ENCODE peak calls at places on chromosomes 7 and 10, in seven cellular contexts. One of them, this sample, is unnamed. For H3K4me1, the result is how much of the 10 kb centered on the place peaks cover.

GRCh38 chr7:22452142-22452763 is 47.7 kb downstream of the STEAP1B start:
- DNase-seq in effector memory CD4-positive, alpha-beta T cell: no peak
- DNase-seq in left ventricle myocardium inferior: peak
- DNase-seq in IMR-90: no peak
- DNase-seq in CD8-positive, alpha-beta T cell: peak
- DNase-seq in SJSA1: peak
- DNase-seq in esophagus squamous epithelium: no peak
- DNase-seq in this sample: peak

GRCh38 chr7:73999664-74000420 is 28.1 kb upstream of the ELN start:
- DNase-seq in effector memory CD4-positive, alpha-beta T cell: no peak
- DNase-seq in left ventricle myocardium inferior: no peak
- DNase-seq in IMR-90: peak
- DNase-seq in CD8-positive, alpha-beta T cell: no peak
- DNase-seq in SJSA1: peak
- DNase-seq in esophagus squamous epithelium: no peak
- DNase-seq in this sample: no peak

GRCh38 chr7:99141334-99141733 is 2.6 kb downstream of the SMURF1 start:
- DNase-seq in effector memory CD4-positive, alpha-beta T cell: no peak
- DNase-seq in left ventricle myocardium inferior: no peak
- DNase-seq in IMR-90: no peak
- DNase-seq in CD8-positive, alpha-beta T cell: no peak
- DNase-seq in SJSA1: no peak
- DNase-seq in esophagus squamous epithelium: no peak
- DNase-seq in this sample: peak

GRCh38 chr10:8044331-8044907 is 10.1 kb upstream of the GATA3 start:
- DNase-seq in effector memory CD4-positive, alpha-beta T cell: no peak
- DNase-seq in left ventricle myocardium inferior: no peak
- DNase-seq in IMR-90: no peak
- DNase-seq in CD8-positive, alpha-beta T cell: no peak
- DNase-seq in SJSA1: no peak
- DNase-seq in esophagus squamous epithelium: no peak
- DNase-seq in this sample: no peak

GRCh38 chr10:104640339-104641149 is 546 bp upstream of the SORCS3 start:
- DNase-seq in effector memory CD4-positive, alpha-beta T cell: no peak
- DNase-seq in left ventricle myocardium inferior: no peak
- DNase-seq in IMR-90: no peak
- DNase-seq in CD8-positive, alpha-beta T cell: no peak
- DNase-seq in SJSA1: no peak
- DNase-seq in esophagus squamous epithelium: no peak
- DNase-seq in this sample: no peak

GRCh38 chr10:124282326-124282725 is 136.4 kb downstream of the OAT start:
- DNase-seq in effector memory CD4-positive, alpha-beta T cell: no peak
- DNase-seq in left ventricle myocardium inferior: no peak
- DNase-seq in IMR-90: no peak
- DNase-seq in CD8-positive, alpha-beta T cell: no peak
- DNase-seq in SJSA1: no peak
- DNase-seq in esophagus squamous epithelium: no peak
- DNase-seq in this sample: no peak

GRCh38 chr7:72453436-72453835 is 41.3 kb upstream of the CALN1 start:
- DNase-seq in effector memory CD4-positive, alpha-beta T cell: no peak
- DNase-seq in left ventricle myocardium inferior: no peak
- DNase-seq in IMR-90: no peak
- DNase-seq in CD8-positive, alpha-beta T cell: no peak
- DNase-seq in SJSA1: no peak
- DNase-seq in esophagus squamous epithelium: no peak
- DNase-seq in this sample: no peak

GRCh38 chr10:49053053-49053997 is 62.0 kb downstream of the VSTM4 start:
- DNase-seq in effector memory CD4-positive, alpha-beta T cell: no peak
- DNase-seq in left ventricle myocardium inferior: peak
- DNase-seq in IMR-90: no peak
- DNase-seq in CD8-positive, alpha-beta T cell: no peak
- DNase-seq in SJSA1: no peak
- DNase-seq in esophagus squamous epithelium: no peak
- DNase-seq in this sample: no peak

GRCh38 chr7:74521855-74522254 is 68.1 kb downstream of the GTF2IRD1 start:
- DNase-seq in effector memory CD4-positive, alpha-beta T cell: no peak
- DNase-seq in left ventricle myocardium inferior: no peak
- DNase-seq in IMR-90: no peak
- DNase-seq in CD8-positive, alpha-beta T cell: no peak
- DNase-seq in SJSA1: no peak
- DNase-seq in esophagus squamous epithelium: no peak
- DNase-seq in this sample: no peak

GRCh38 chr10:88186335-88186734 is 322.9 kb downstream of the PTEN start:
- DNase-seq in effector memory CD4-positive, alpha-beta T cell: no peak
- DNase-seq in left ventricle myocardium inferior: no peak
- DNase-seq in IMR-90: peak
- DNase-seq in CD8-positive, alpha-beta T cell: no peak
- DNase-seq in SJSA1: no peak
- DNase-seq in esophagus squamous epithelium: no peak
- DNase-seq in this sample: no peak

GRCh38 chr7:45068236-45069023 is 20.3 kb downstream of the NACAD start:
- DNase-seq in effector memory CD4-positive, alpha-beta T cell: no peak
- DNase-seq in left ventricle myocardium inferior: no peak
- DNase-seq in IMR-90: no peak
- DNase-seq in CD8-positive, alpha-beta T cell: no peak
- DNase-seq in SJSA1: no peak
- DNase-seq in esophagus squamous epithelium: no peak
- DNase-seq in this sample: no peak

GRCh38 chr7:106901870-106902441 is 36.9 kb downstream of the PIK3CG start:
- DNase-seq in effector memory CD4-positive, alpha-beta T cell: no peak
- DNase-seq in left ventricle myocardium inferior: no peak
- DNase-seq in IMR-90: no peak
- DNase-seq in CD8-positive, alpha-beta T cell: no peak
- DNase-seq in SJSA1: no peak
- DNase-seq in esophagus squamous epithelium: no peak
- DNase-seq in this sample: no peak

GRCh38 chr10:8052970-8053445 is 1.5 kb upstream of the GATA3 start:
- DNase-seq in effector memory CD4-positive, alpha-beta T cell: no peak
- DNase-seq in left ventricle myocardium inferior: no peak
- DNase-seq in IMR-90: no peak
- DNase-seq in CD8-positive, alpha-beta T cell: no peak
- DNase-seq in SJSA1: no peak
- DNase-seq in esophagus squamous epithelium: no peak
- DNase-seq in this sample: no peak

GRCh38 chr10:54064215-54064614 is 736.8 kb downstream of the PCDH15 start:
- DNase-seq in effector memory CD4-positive, alpha-beta T cell: no peak
- DNase-seq in left ventricle myocardium inferior: no peak
- DNase-seq in IMR-90: no peak
- DNase-seq in CD8-positive, alpha-beta T cell: no peak
- DNase-seq in SJSA1: no peak
- DNase-seq in esophagus squamous epithelium: no peak
- DNase-seq in this sample: no peak

GRCh38 chr10:3538291-3538849 is 246.6 kb downstream of the KLF6 start:
- DNase-seq in effector memory CD4-positive, alpha-beta T cell: no peak
- DNase-seq in left ventricle myocardium inferior: no peak
- DNase-seq in IMR-90: no peak
- DNase-seq in CD8-positive, alpha-beta T cell: no peak
- DNase-seq in SJSA1: peak
- DNase-seq in esophagus squamous epithelium: no peak
- DNase-seq in this sample: no peak

GRCh38 chr10:114028425-114028824 is 15.2 kb upstream of the ADRB1 start:
- DNase-seq in effector memory CD4-positive, alpha-beta T cell: no peak
- DNase-seq in left ventricle myocardium inferior: no peak
- DNase-seq in IMR-90: no peak
- DNase-seq in CD8-positive, alpha-beta T cell: no peak
- DNase-seq in SJSA1: no peak
- DNase-seq in esophagus squamous epithelium: no peak
- DNase-seq in this sample: no peak

GRCh38 chr7:69844264-69844868 is 246.1 kb downstream of the AUTS2 start:
- DNase-seq in effector memory CD4-positive, alpha-beta T cell: no peak
- DNase-seq in left ventricle myocardium inferior: no peak
- DNase-seq in IMR-90: no peak
- DNase-seq in CD8-positive, alpha-beta T cell: no peak
- DNase-seq in SJSA1: no peak
- DNase-seq in esophagus squamous epithelium: no peak
- DNase-seq in this sample: no peak
- H3K4me1 ChIP-seq in effector memory CD4-positive, alpha-beta T cell: under half
- H3K4me1 ChIP-seq in left ventricle myocardium inferior: under half
- H3K4me1 ChIP-seq in IMR-90: under half
- H3K4me1 ChIP-seq in CD8-positive, alpha-beta T cell: under half
- H3K4me1 ChIP-seq in SJSA1: under half
- H3K4me1 ChIP-seq in esophagus squamous epithelium: under half
- H3K4me1 ChIP-seq in this sample: under half

GRCh38 chr10:127968659-127969058 is 61.8 kb downstream of the PTPRE start:
- DNase-seq in effector memory CD4-positive, alpha-beta T cell: no peak
- DNase-seq in left ventricle myocardium inferior: no peak
- DNase-seq in IMR-90: no peak
- DNase-seq in CD8-positive, alpha-beta T cell: no peak
- DNase-seq in SJSA1: peak
- DNase-seq in esophagus squamous epithelium: no peak
- DNase-seq in this sample: no peak

GRCh38 chr10:127964644-127965043 is 57.7 kb downstream of the PTPRE start:
- DNase-seq in effector memory CD4-positive, alpha-beta T cell: no peak
- DNase-seq in left ventricle myocardium inferior: no peak
- DNase-seq in IMR-90: no peak
- DNase-seq in CD8-positive, alpha-beta T cell: no peak
- DNase-seq in SJSA1: no peak
- DNase-seq in esophagus squamous epithelium: no peak
- DNase-seq in this sample: no peak

GRCh38 chr10:127963136-127963535 is 56.2 kb downstream of the PTPRE start:
- DNase-seq in effector memory CD4-positive, alpha-beta T cell: no peak
- DNase-seq in left ventricle myocardium inferior: no peak
- DNase-seq in IMR-90: no peak
- DNase-seq in CD8-positive, alpha-beta T cell: no peak
- DNase-seq in SJSA1: no peak
- DNase-seq in esophagus squamous epithelium: no peak
- DNase-seq in this sample: no peak

GRCh38 chr10:127968027-127968441 is 61.1 kb downstream of the PTPRE start:
- DNase-seq in effector memory CD4-positive, alpha-beta T cell: no peak
- DNase-seq in left ventricle myocardium inferior: no peak
- DNase-seq in IMR-90: no peak
- DNase-seq in CD8-positive, alpha-beta T cell: no peak
- DNase-seq in SJSA1: peak
- DNase-seq in esophagus squamous epithelium: no peak
- DNase-seq in this sample: no peak

GRCh38 chr10:127966875-127967274 is 60.0 kb downstream of the PTPRE start:
- DNase-seq in effector memory CD4-positive, alpha-beta T cell: no peak
- DNase-seq in left ventricle myocardium inferior: no peak
- DNase-seq in IMR-90: no peak
- DNase-seq in CD8-positive, alpha-beta T cell: no peak
- DNase-seq in SJSA1: no peak
- DNase-seq in esophagus squamous epithelium: no peak
- DNase-seq in this sample: no peak
- H3K4me3 ChIP-seq in effector memory CD4-positive, alpha-beta T cell: no peak
- H3K4me3 ChIP-seq in left ventricle myocardium inferior: no peak
- H3K4me3 ChIP-seq in IMR-90: no peak
- H3K4me3 ChIP-seq in CD8-positive, alpha-beta T cell: no peak
- H3K4me3 ChIP-seq in SJSA1: no peak
- H3K4me3 ChIP-seq in esophagus squamous epithelium: no peak
- H3K4me3 ChIP-seq in this sample: no peak

GRCh38 chr10:98403812-98404504 is 11.0 kb downstream of the PYROXD2 start:
- DNase-seq in effector memory CD4-positive, alpha-beta T cell: no peak
- DNase-seq in left ventricle myocardium inferior: no peak
- DNase-seq in IMR-90: peak
- DNase-seq in CD8-positive, alpha-beta T cell: no peak
- DNase-seq in SJSA1: peak
- DNase-seq in esophagus squamous epithelium: no peak
- DNase-seq in this sample: no peak
- H3K27ac ChIP-seq in effector memory CD4-positive, alpha-beta T cell: no peak
- H3K27ac ChIP-seq in left ventricle myocardium inferior: no peak
- H3K27ac ChIP-seq in IMR-90: peak
- H3K27ac ChIP-seq in CD8-positive, alpha-beta T cell: no peak
- H3K27ac ChIP-seq in SJSA1: peak
- H3K27ac ChIP-seq in esophagus squamous epithelium: no peak
- H3K27ac ChIP-seq in this sample: no peak

GRCh38 chr7:10973942-10974716 is 457 bp downstream of the PHF14 start:
- DNase-seq in effector memory CD4-positive, alpha-beta T cell: no peak
- DNase-seq in left ventricle myocardium inferior: peak
- DNase-seq in IMR-90: peak
- DNase-seq in CD8-positive, alpha-beta T cell: no peak
- DNase-seq in SJSA1: peak
- DNase-seq in esophagus squamous epithelium: no peak
- DNase-seq in this sample: no peak

GRCh38 chr7:10977113-10977512 is 3.4 kb downstream of the PHF14 start:
- DNase-seq in effector memory CD4-positive, alpha-beta T cell: no peak
- DNase-seq in left ventricle myocardium inferior: no peak
- DNase-seq in IMR-90: no peak
- DNase-seq in CD8-positive, alpha-beta T cell: no peak
- DNase-seq in SJSA1: no peak
- DNase-seq in esophagus squamous epithelium: no peak
- DNase-seq in this sample: no peak

GRCh38 chr7:10972174-10972573 is 1.5 kb upstream of the PHF14 start:
- DNase-seq in effector memory CD4-positive, alpha-beta T cell: no peak
- DNase-seq in left ventricle myocardium inferior: no peak
- DNase-seq in IMR-90: no peak
- DNase-seq in CD8-positive, alpha-beta T cell: no peak
- DNase-seq in SJSA1: no peak
- DNase-seq in esophagus squamous epithelium: no peak
- DNase-seq in this sample: no peak

GRCh38 chr7:10973061-10973941 is at the start of gene PHF14:
- DNase-seq in effector memory CD4-positive, alpha-beta T cell: peak
- DNase-seq in left ventricle myocardium inferior: peak
- DNase-seq in IMR-90: peak
- DNase-seq in CD8-positive, alpha-beta T cell: peak
- DNase-seq in SJSA1: peak
- DNase-seq in esophagus squamous epithelium: peak
- DNase-seq in this sample: peak

DNA sequence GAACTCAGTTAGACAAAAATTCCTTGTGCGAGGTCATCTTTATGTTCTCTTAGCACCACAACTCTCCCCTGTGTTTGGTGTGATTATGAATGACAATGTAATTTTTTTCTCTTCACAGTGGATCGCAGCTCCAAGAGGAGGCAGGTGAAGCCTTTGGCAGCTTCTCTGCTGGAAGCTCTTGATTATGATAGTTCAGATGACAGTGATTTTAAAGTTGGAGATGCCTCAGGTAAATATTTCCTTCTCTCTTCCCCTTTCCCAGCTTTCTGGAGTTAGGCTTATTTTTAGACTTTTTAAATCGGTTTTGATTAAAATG is 1.0 kb downstream of the PHF14 start:
- DNase-seq in effector memory CD4-positive, alpha-beta T cell: no peak
- DNase-seq in left ventricle myocardium inferior: no peak
- DNase-seq in IMR-90: no peak
- DNase-seq in CD8-positive, alpha-beta T cell: no peak
- DNase-seq in SJSA1: no peak
- DNase-seq in esophagus squamous epithelium: no peak
- DNase-seq in this sample: no peak
- H3K4me1 ChIP-seq in effector memory CD4-positive, alpha-beta T cell: under half
- H3K4me1 ChIP-seq in left ventricle myocardium inferior: under half
- H3K4me1 ChIP-seq in IMR-90: under half
- H3K4me1 ChIP-seq in CD8-positive, alpha-beta T cell: under half
- H3K4me1 ChIP-seq in SJSA1: under half
- H3K4me1 ChIP-seq in esophagus squamous epithelium: under half
- H3K4me1 ChIP-seq in this sample: under half